ENCODE peak calls at places on chromosomes 1 and 21, in seven cellular contexts. J is adrenal gland, F is neural progenitor cell, T is RWPE2, D is heart left ventricle, G is HCT116, Z is mesendoderm. X is an unnamed sample. For H3K4me1, the result is how much of the 10 kb centered on the place peaks cover.

GRCh38 chr1:1019122-1019999 is 559 bp upstream of the AGRN start:
- DNase-seq in T (no peak), G (peak), Z (peak), J (peak), F (peak), D (peak), X (peak)

GRCh38 chr1:59057211-59057694 is 239.6 kb upstream of the FGGY start:
- DNase-seq in J (peak), F (peak), Z (peak), D (peak), G (no peak), T (no peak), X (no peak)

GRCh38 chr1:237091691-237092090 is 49.7 kb downstream of the RYR2 start:
- DNase-seq in F (no peak), D (no peak), Z (no peak), J (no peak), G (no peak), T (no peak), X (no peak)

GRCh38 chr1:81699234-81699633 is 101.5 kb upstream of the ADGRL2 start:
- DNase-seq in Z (peak), G (no peak), F (peak), D (no peak), T (no peak), J (no peak), X (no peak)

GRCh38 chr1:153023109-153023508 is 7.9 kb upstream of the SPRR1B start:
- DNase-seq in G (no peak), T (no peak), Z (no peak), F (no peak), J (no peak), D (no peak), X (no peak)

GRCh38 chr1:172146149-172146850 is 274.2 kb upstream of the C1orf105 start:
- DNase-seq in Z (no peak), T (no peak), G (no peak), D (no peak), F (no peak), J (no peak), X (no peak)

GRCh38 chr1:203126866-203127671 is 457 bp upstream of the ADORA1 start:
- DNase-seq in F (no peak), T (no peak), D (no peak), G (no peak), Z (no peak), J (peak), X (no peak)

GRCh38 chr1:179875606-179876288 is 1.9 kb downstream of the TOR1AIP2 start:
- DNase-seq in J (no peak), G (no peak), D (no peak), T (no peak), Z (no peak), F (no peak), X (no peak)

GRCh38 chr1:78440381-78440793 is 50.4 kb upstream of the PTGFR start:
- DNase-seq in D (no peak), F (no peak), T (no peak), G (no peak), Z (no peak), J (no peak), X (no peak)

GRCh38 chr1:37070126-37070525 is 35.8 kb upstream of the GRIK3 start:
- DNase-seq in J (no peak), T (no peak), F (peak), D (no peak), G (no peak), Z (no peak), X (no peak)

GRCh38 chr1:90964444-90965035 is 57.3 kb downstream of the ZNF644 start:
- DNase-seq in D (no peak), J (no peak), F (peak), T (no peak), Z (peak), G (peak), X (peak)

GRCh38 chr1:204044448-204044847 is 28.5 kb upstream of the SOX13 start:
- DNase-seq in T (no peak), Z (no peak), J (no peak), F (no peak), G (no peak), D (no peak), X (no peak)

GRCh38 chr1:186220101-186220500 is 155.0 kb downstream of the TPR start:
- DNase-seq in Z (no peak), G (no peak), J (no peak), T (no peak), D (no peak), F (no peak), X (no peak)

GRCh38 chr1:152461544-152461943 is 47.5 kb upstream of the CRNN start:
- DNase-seq in Z (peak), G (peak), D (no peak), F (peak), T (no peak), J (peak), X (peak)

GRCh38 chr21:38166214-38166547 is 90.6 kb upstream of the KCNJ15 start:
- DNase-seq in T (no peak), F (no peak), Z (no peak), D (no peak), J (no peak), G (no peak), X (no peak)

GRCh38 chr1:173666646-173667045 is 3.0 kb downstream of the ANKRD45 start:
- DNase-seq in J (no peak), T (no peak), Z (no peak), G (no peak), D (no peak), F (no peak), X (no peak)

GRCh38 chr1:60129916-60130315 is 56.3 kb upstream of the C1orf87 start:
- DNase-seq in D (no peak), Z (peak), J (no peak), F (no peak), T (no peak), G (no peak), X (peak)

GRCh38 chr1:28279721-28280120 is 20.4 kb downstream of the SESN2 start:
- DNase-seq in Z (no peak), D (no peak), J (no peak), G (no peak), T (no peak), F (no peak), X (no peak)

GRCh38 chr1:159315381-159315780 is 13.2 kb downstream of the FCER1A start:
- DNase-seq in J (no peak), D (no peak), G (no peak), T (no peak), Z (no peak), F (no peak), X (no peak)

GRCh38 chr1:37718181-37718900 is 26.0 kb downstream of the CDCA8 start:
- DNase-seq in D (no peak), F (no peak), T (no peak), G (no peak), Z (no peak), J (no peak), X (no peak)

GRCh38 chr1:212699839-212700596 is at the start of gene BATF3:
- DNase-seq in G (no peak), D (peak), Z (no peak), T (no peak), F (peak), J (peak), X (peak)

DNA sequence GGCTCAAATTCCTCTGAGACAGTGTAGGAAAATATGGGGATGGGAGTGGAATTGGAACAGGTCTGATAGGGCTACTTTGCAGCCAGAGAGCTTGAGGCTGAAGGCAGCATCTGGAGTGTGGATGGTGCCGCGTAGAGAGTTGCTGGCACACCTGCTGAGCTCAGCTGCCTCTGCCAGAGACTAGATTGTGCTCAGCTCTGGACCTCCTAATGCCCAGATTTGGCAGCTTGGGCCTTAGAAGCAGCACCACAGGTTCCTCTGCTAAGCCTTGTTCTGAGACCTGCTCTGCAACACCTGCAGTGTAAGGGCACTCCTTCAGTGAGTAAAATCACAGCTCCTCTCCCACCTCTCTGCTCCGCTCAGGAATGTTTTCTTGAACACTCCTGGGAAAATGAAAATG is 23.3 kb downstream of the ACOT11 start:
- DNase-seq in F (no peak), D (no peak), G (no peak), Z (no peak), J (no peak), T (no peak), X (no peak)
- H3K27ac ChIP-seq in F (no peak), D (peak), G (peak), Z (peak), J (no peak), T (peak), X (no peak)

GRCh38 chr21:44921928-44922327 is 1.2 kb upstream of the ITGB2 start:
- DNase-seq in T (no peak), D (no peak), F (no peak), Z (no peak), G (no peak), J (no peak), X (no peak)
- H3K4me3 ChIP-seq in T (no peak), D (no peak), F (no peak), Z (no peak), G (no peak), J (no peak), X (peak)

GRCh38 chr1:17549384-17549783 is 9.9 kb downstream of the ARHGEF10L start:
- DNase-seq in T (no peak), F (no peak), G (no peak), Z (peak), D (no peak), J (no peak), X (no peak)
- H3K4me1 ChIP-seq in T (under half), F (under half), G (half or more), Z (under half), D (half or more), J (under half), X (under half)

GRCh38 chr1:20589331-20590312 is 725 bp downstream of the CDA start:
- DNase-seq in Z (peak), T (no peak), F (peak), G (no peak), D (peak), J (peak), X (no peak)

GRCh38 chr1:20587639-20588017 is 1.3 kb upstream of the CDA start:
- DNase-seq in Z (no peak), F (no peak), J (no peak), T (no peak), G (no peak), D (no peak), X (no peak)

GRCh38 chr1:20586939-20587638 is 1.8 kb upstream of the CDA start:
- DNase-seq in J (no peak), G (no peak), Z (no peak), D (no peak), F (no peak), T (no peak), X (no peak)

GRCh38 chr1:20588634-20589225 is at the start of gene CDA:
- DNase-seq in F (no peak), D (peak), G (peak), Z (peak), T (peak), J (no peak), X (no peak)

GRCh38 chr1:20590313-20590777 is 1.4 kb downstream of the CDA start:
- DNase-seq in T (no peak), D (no peak), Z (no peak), J (peak), F (no peak), G (no peak), X (no peak)
- H3K27ac ChIP-seq in T (peak), D (no peak), Z (peak), J (peak), F (no peak), G (no peak), X (no peak)

X was measured in CD4-positive, CD25-positive, alpha-beta regulatory T cell.